ENCODE peak calls at places on chromosome 19, in six cellular contexts. H, P, W, I, U and J are unnamed samples. For H3K4me1, the result is how much of the 10 kb centered on the place peaks cover.

GRCh38 chr19:37251308-37252229 is 33.6 kb downstream of the ZNF383 start:
- DNase-seq in I (peak), H (peak), W (peak), U (peak), P (peak), J (peak)

GRCh38 chr19:18995804-18996241 is 37.5 kb downstream of the SUGP2 start:
- DNase-seq in I (peak), P (no peak), U (peak), H (peak), W (peak), J (peak)

GRCh38 chr19:12202250-12202649 is 39.4 kb downstream of the ZNF136 start:
- DNase-seq in U (no peak), W (no peak), H (peak), P (no peak), I (no peak), J (peak)

GRCh38 chr19:37999309-38000213 is 92.6 kb downstream of the SIPA1L3 start:
- DNase-seq in W (peak), U (peak), P (no peak), I (peak), H (peak), J (no peak)

GRCh38 chr19:38049105-38049649 is 142.2 kb downstream of the SIPA1L3 start:
- DNase-seq in U (no peak), H (peak), W (no peak), I (no peak), P (no peak), J (peak)

GRCh38 chr19:35115538-35115951 is at the start of gene FXYD3:
- DNase-seq in H (no peak), W (no peak), I (peak), U (no peak), P (no peak), J (peak)

GRCh38 chr19:7832009-7832408 is 2.0 kb downstream of the EVI5L start:
- DNase-seq in P (no peak), H (no peak), U (no peak), W (no peak), I (no peak), J (no peak)

GRCh38 chr19:48372904-48373303 is 8.7 kb downstream of the SYNGR4 start:
- DNase-seq in P (no peak), U (no peak), W (peak), H (no peak), I (peak), J (no peak)

GRCh38 chr19:51664997-51665396 is 18.4 kb upstream of the SIGLEC14 start:
- DNase-seq in H (peak), I (peak), U (no peak), W (no peak), P (no peak), J (no peak)

GRCh38 chr19:29687244-29687896 is 22.1 kb downstream of the PLEKHF1 start:
- DNase-seq in H (peak), I (peak), U (peak), W (peak), P (no peak), J (no peak)

GRCh38 chr19:18086590-18087138 is at the start of gene IL12RB1:
- DNase-seq in W (no peak), U (no peak), I (no peak), H (no peak), P (no peak), J (peak)

GRCh38 chr19:29866011-29866410 is 54.2 kb downstream of the CCNE1 start:
- DNase-seq in I (no peak), P (no peak), W (no peak), H (no peak), U (no peak), J (no peak)

GRCh38 chr19:35780058-35780457 is 4.7 kb downstream of the ARHGAP33 start:
- DNase-seq in P (no peak), H (no peak), W (no peak), U (no peak), I (no peak), J (no peak)

GRCh38 chr19:23440791-23441190 is 45.5 kb upstream of the ZNF91 start:
- DNase-seq in I (no peak), U (no peak), W (peak), P (no peak), H (peak), J (no peak)

GRCh38 chr19:39038098-39038497 is 5.7 kb upstream of the FBXO27 start:
- DNase-seq in P (peak), W (peak), I (peak), U (no peak), H (peak), J (peak)

GRCh38 chr19:10927691-10928562 is 512 bp downstream of the YIPF2 start:
- DNase-seq in H (no peak), U (no peak), P (no peak), I (no peak), W (no peak), J (no peak)

GRCh38 chr19:10583021-10583776 is 3.9 kb downstream of the AP1M2 start:
- DNase-seq in H (no peak), P (no peak), I (no peak), U (no peak), W (peak), J (no peak)

GRCh38 chr19:13964776-13965175 is 12.5 kb downstream of the DCAF15 start:
- DNase-seq in H (no peak), W (no peak), U (no peak), P (no peak), I (peak), J (no peak)

GRCh38 chr19:2385053-2385721 is 25.1 kb downstream of the TMPRSS9 start:
- DNase-seq in H (peak), W (peak), U (no peak), P (no peak), I (peak), J (peak)

GRCh38 chr19:40512473-40513344 is 45.9 kb downstream of the SPTBN4 start:
- DNase-seq in U (no peak), P (no peak), W (peak), I (no peak), H (peak), J (no peak)

GRCh38 chr19:33883869-33884519 is 87.3 kb downstream of the KCTD15 start:
- DNase-seq in I (peak), U (no peak), P (peak), H (peak), W (no peak), J (no peak)

GRCh38 chr19:18612772-18613588 is at the start of gene TMEM59L:
- DNase-seq in W (no peak), I (no peak), U (no peak), P (no peak), H (no peak), J (no peak)

GRCh38 chr19:17972230-17972629 is 5.3 kb downstream of the KCNN1 start:
- DNase-seq in U (no peak), H (no peak), P (no peak), W (no peak), I (no peak), J (no peak)

GRCh38 chr19:22976248-22976647 is 26.7 kb downstream of the ZNF728 start:
- DNase-seq in U (no peak), I (no peak), H (no peak), P (no peak), W (no peak), J (no peak)

GRCh38 chr19:52170863-52171320 is 529 bp downstream of the ZNF836 start:
- DNase-seq in W (no peak), H (no peak), P (peak), U (no peak), I (no peak), J (peak)

GRCh38 chr19:28519950-28520861 is 692.7 kb downstream of the UQCRFS1 start:
- DNase-seq in H (no peak), U (no peak), I (peak), P (peak), W (no peak), J (no peak)

GRCh38 chr19:13208131-13208963 is 58.1 kb downstream of the IER2 start:
- DNase-seq in I (no peak), P (peak), W (no peak), U (peak), H (peak), J (peak)

GRCh38 chr19:29873024-29873800 is 61.4 kb downstream of the CCNE1 start:
- DNase-seq in I (peak), P (peak), W (peak), H (peak), U (peak), J (peak)

GRCh38 chr19:7830272-7830771 is 304 bp downstream of the EVI5L start:
- DNase-seq in W (no peak), H (no peak), U (no peak), P (peak), I (no peak), J (peak)

GRCh38 chr19:23436944-23437343 is 41.7 kb upstream of the ZNF91 start:
- DNase-seq in I (peak), U (no peak), W (peak), H (no peak), P (no peak), J (no peak)

GRCh38 chr19:47372603-47373002 is 23.5 kb downstream of the DHX34 start:
- DNase-seq in I (no peak), U (no peak), H (no peak), P (no peak), W (no peak), J (no peak)
- H3K4me1 ChIP-seq in I (under half), U (under half), H (under half), P (under half), W (under half), J (under half)

DNA sequence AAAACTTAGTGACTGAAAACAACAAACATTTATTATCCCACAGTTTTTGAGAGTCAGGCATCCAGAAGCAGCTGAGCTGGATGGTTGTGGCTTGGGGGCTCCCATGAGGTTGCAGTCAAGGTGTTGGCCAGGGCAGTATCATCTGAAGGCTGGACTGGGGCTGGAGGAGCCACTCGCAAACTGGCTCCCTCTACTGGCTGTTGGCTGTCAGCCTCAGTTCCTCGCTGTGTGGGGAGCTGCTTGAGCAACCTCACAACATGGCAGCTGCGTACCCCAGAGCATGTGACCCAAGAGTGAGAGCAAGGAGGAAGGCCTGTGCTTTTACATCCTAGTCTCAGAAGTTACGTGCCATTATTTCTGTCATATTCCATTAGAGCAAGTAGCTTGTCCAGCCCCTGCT is 9.7 kb downstream of the YJU2 start:
- DNase-seq in H (no peak), U (no peak), I (no peak), P (no peak), W (peak), J (no peak)
- H3K4me1 ChIP-seq in H (under half), U (under half), I (under half), P (under half), W (under half), J (under half)

GRCh38 chr19:53867225-53868090 is at the start of gene MYADM:
- DNase-seq in H (peak), U (peak), W (peak), P (peak), I (peak), J (peak)

GRCh38 chr19:53871448-53871847 is 3.8 kb downstream of the MYADM start:
- DNase-seq in H (no peak), W (no peak), P (no peak), I (no peak), U (no peak), J (no peak)

GRCh38 chr19:53868091-53868891 is 608 bp downstream of the MYADM start:
- DNase-seq in P (peak), I (peak), H (peak), W (peak), U (peak), J (peak)

GRCh38 chr19:53870485-53870844 is 2.8 kb downstream of the MYADM start:
- DNase-seq in P (peak), W (peak), I (no peak), H (no peak), U (peak), J (peak)

DNA sequence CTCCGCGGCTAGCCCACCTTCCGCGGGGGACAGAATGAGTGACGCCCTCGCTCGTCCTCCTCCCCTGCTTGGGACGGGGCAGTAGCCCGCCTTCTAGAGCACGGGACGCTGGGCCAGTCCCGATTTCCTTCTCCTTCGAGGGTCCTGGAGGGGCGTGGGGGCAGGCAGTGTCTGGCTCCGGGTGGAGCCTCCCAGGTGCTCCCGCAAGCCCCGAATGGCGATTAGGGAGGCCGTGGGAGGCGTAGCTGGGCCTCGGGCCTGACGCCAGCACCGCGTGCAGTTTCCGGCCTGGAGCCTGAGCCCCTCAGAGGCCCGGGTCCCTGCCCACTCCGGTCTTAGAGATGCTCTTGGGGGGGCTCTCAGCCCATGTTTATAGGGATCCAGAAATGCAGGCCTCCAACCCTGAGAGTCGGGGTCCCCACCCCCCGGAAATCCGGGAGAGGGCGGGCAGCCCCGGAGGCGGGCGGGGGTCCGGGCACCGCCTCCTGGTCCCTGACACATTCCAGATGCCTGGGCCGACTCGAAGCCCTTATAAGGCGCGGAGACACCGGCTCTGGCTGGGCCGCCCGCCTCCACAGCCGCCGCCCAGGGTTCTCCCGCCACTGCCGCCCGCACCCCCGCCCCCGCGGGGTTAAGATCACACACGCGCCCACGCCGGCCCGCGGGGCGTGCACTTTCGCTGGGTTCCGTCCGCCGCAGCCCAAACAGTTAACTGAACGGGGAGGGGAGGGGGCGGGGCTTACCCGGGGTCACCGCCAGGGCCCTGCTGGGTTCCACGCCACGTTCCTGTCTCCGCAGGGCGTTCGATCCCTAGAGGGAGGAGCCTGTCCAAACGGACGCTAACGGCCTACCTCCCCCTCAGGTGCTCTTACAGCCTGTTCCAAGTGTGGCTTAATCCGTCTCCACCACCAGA is 1.5 kb downstream of the MYADM start:
- DNase-seq in H (peak), W (peak), U (peak), P (peak), I (peak), J (peak)
- H3K4me1 ChIP-seq in H (under half), W (under half), U (under half), P (under half), I (under half), J (under half)

GRCh38 chr19:16112778-16113177 is 1.1 kb downstream of the RAB8A start:
- DNase-seq in W (no peak), U (no peak), I (no peak), H (no peak), P (no peak), J (peak)
- H3K4me1 ChIP-seq in W (under half), U (under half), I (under half), H (under half), P (under half), J (under half)

GRCh38 chr19:31881988-31882387 is 463.4 kb upstream of the ZNF507 start:
- DNase-seq in W (no peak), U (no peak), P (no peak), H (no peak), I (no peak), J (no peak)
- H3K4me1 ChIP-seq in W (under half), U (under half), P (under half), H (under half), I (under half), J (under half)

GRCh38 chr19:16377521-16377920 is 52.9 kb downstream of the KLF2 start:
- DNase-seq in I (no peak), P (no peak), U (no peak), H (no peak), W (no peak), J (no peak)
- H3K4me1 ChIP-seq in I (under half), P (under half), U (under half), H (under half), W (under half), J (under half)